ENCODE peak calls at places on chromosomes 2 and 18, in ten cellular contexts. G is activated T-cell treated with anti-CD3 and anti-CD28 coated beads, Interleukin-2, amount 50 U/mL, for 72 hours; B is NT2/D1; L is NCI-H187; V is H54; W is neuronal stem cell; I is COLO829; F is HT1080; X is HEK293T; J is PC-9. A is an unnamed sample.

GRCh38 chr2:166451451-166451850 is 42.6 kb downstream of the SCN7A start:
- DNase-seq in X (no peak), B (no peak), G (no peak), W (peak; percentile 9), J (no peak), I (peak; percentile 8), V (no peak), L (no peak), F (peak; percentile 36), A (no peak)

GRCh38 chr2:7070483-7070882 is 153.3 kb downstream of the RNF144A start:
- DNase-seq in B (no peak), X (no peak), L (no peak), F (no peak), G (no peak), J (no peak), V (no peak), W (no peak), I (no peak), A (no peak)

GRCh38 chr2:119693567-119693966 is 14.6 kb downstream of the TMEM177 start:
- DNase-seq in J (no peak), X (no peak), L (no peak), F (no peak), G (no peak), I (no peak), V (no peak), B (no peak), W (no peak), A (no peak)

GRCh38 chr2:214542251-214542650 is 131.4 kb downstream of the VWC2L start:
- DNase-seq in I (no peak), X (no peak), F (no peak), G (no peak), B (no peak), J (no peak), L (no peak), W (no peak), V (no peak), A (no peak)

GRCh38 chr2:128473175-128474013 is 154.7 kb upstream of the HS6ST1 start:
- DNase-seq in B (no peak), W (no peak), I (no peak), F (no peak), G (peak; percentile 64), X (no peak), J (no peak), L (no peak), V (no peak), A (no peak)

GRCh38 chr18:23106575-23106974 is 28.7 kb upstream of the CABLES1 start:
- DNase-seq in B (no peak), G (no peak), F (peak; percentile 99), W (no peak), V (peak; percentile 50), I (peak; percentile 75), J (peak; percentile 91), L (no peak), X (peak; percentile 55), A (no peak)

GRCh38 chr18:63309422-63309821 is 10.1 kb downstream of the BCL2 start:
- DNase-seq in V (no peak), X (no peak), G (peak; percentile 41), F (no peak), W (no peak), I (no peak), B (no peak), L (no peak), J (no peak), A (no peak)

GRCh38 chr18:48542513-48543181 is 3.8 kb downstream of the CTIF start:
- DNase-seq in I (no peak), W (no peak), X (no peak), L (no peak), V (no peak), G (peak; percentile 37), F (no peak), B (no peak), J (peak; percentile 89), A (no peak)

GRCh38 chr2:169925968-169926367 is 98.7 kb downstream of the UBR3 start:
- DNase-seq in V (no peak), G (no peak), B (no peak), L (no peak), F (no peak), X (no peak), I (no peak), W (no peak), J (no peak), A (no peak)

GRCh38 chr2:131509615-131510014 is 17.4 kb upstream of the MZT2A start:
- DNase-seq in I (no peak), X (no peak), G (no peak), V (no peak), B (no peak), F (no peak), L (no peak), J (no peak), W (no peak), A (no peak)

GRCh38 chr2:11344956-11345671 is 678 bp upstream of the ROCK2 start:
- DNase-seq in B (peak; percentile 42), J (peak; percentile 88), X (no peak), W (peak; percentile 75), F (peak; percentile 65), G (no peak), I (peak; percentile 63), V (peak; percentile 54), L (no peak), A (peak; percentile 51)

GRCh38 chr2:68837164-68837860 is 33.9 kb downstream of the BMP10 start:
- DNase-seq in J (no peak), G (peak; percentile 68), B (peak; percentile 57), I (no peak), V (no peak), F (peak; percentile 30), X (peak; percentile 53), W (peak; percentile 47), L (no peak), A (no peak)

GRCh38 chr18:49647496-49648168 is 85.8 kb downstream of the LIPG start:
- DNase-seq in L (no peak), F (peak; percentile 73), G (no peak), I (no peak), B (no peak), X (no peak), W (no peak), V (no peak), J (no peak), A (no peak)

GRCh38 chr2:44273596-44273995 is 1.7 kb upstream of the SLC3A1 start:
- DNase-seq in X (no peak), J (no peak), B (no peak), I (no peak), G (no peak), V (no peak), F (no peak), L (no peak), W (no peak), A (no peak)

GRCh38 chr2:224222320-224222719 is 179.6 kb downstream of the FAM124B start:
- DNase-seq in X (no peak), V (no peak), L (no peak), F (peak; percentile 52), G (no peak), I (no peak), W (no peak), B (no peak), J (no peak), A (no peak)

GRCh38 chr2:124325667-124326425 is 300.8 kb downstream of the CNTNAP5 start:
- DNase-seq in L (no peak), G (no peak), X (peak; percentile 8), J (no peak), B (no peak), W (no peak), I (peak; percentile 9), F (no peak), V (no peak), A (no peak)